ENCODE peak calls at places on chromosome 18, in seven cellular contexts. T, M, J, F, B, H and N are unnamed samples.
A peak's percentile ranks its signal among the peaks of the same experiment; 100 is the strongest.

GRCh38 chr18:36201765-36202164 is 14.5 kb downstream of the MOCOS start:
- DNase-seq in M (no peak), T (no peak), H (no peak), J (no peak), B (no peak), F (no peak), N (no peak)

GRCh38 chr18:70693196-70693595 is 404.4 kb downstream of the SOCS6 start:
- DNase-seq in H (peak; percentile 1), F (no peak), M (no peak), T (no peak), B (no peak), J (no peak), N (no peak)

GRCh38 chr18:7414459-7414858 is 152.7 kb upstream of the PTPRM start:
- DNase-seq in J (no peak), T (no peak), F (no peak), M (no peak), B (no peak), H (no peak), N (no peak)

GRCh38 chr18:62331581-62332436 is 6.7 kb downstream of the TNFRSF11A start:
- DNase-seq in T (no peak), J (no peak), B (no peak), F (peak; percentile 33), M (no peak), H (no peak), N (no peak)

GRCh38 chr18:69399253-69399652 is 1.4 kb upstream of the DOK6 start:
- DNase-seq in H (no peak), M (no peak), B (no peak), F (no peak), T (no peak), J (peak; percentile 73), N (no peak)

GRCh38 chr18:57223160-57223870 is 76.4 kb downstream of the BOD1L2 start:
- DNase-seq in B (no peak), T (no peak), H (no peak), M (no peak), F (no peak), J (no peak), N (no peak)

GRCh38 chr18:45856526-45856925 is 31.1 kb downstream of the SIGLEC15 start:
- DNase-seq in B (no peak), J (no peak), F (no peak), T (no peak), M (no peak), H (no peak), N (no peak)

GRCh38 chr18:72456802-72457201 is 87.3 kb downstream of the CBLN2 start:
- DNase-seq in H (no peak), M (no peak), B (no peak), J (no peak), F (no peak), T (no peak), N (no peak)

GRCh38 chr18:22489694-22490093 is 72.0 kb upstream of the CTAGE1 start:
- DNase-seq in F (no peak), J (no peak), T (no peak), B (no peak), H (peak; percentile 63), M (no peak), N (no peak)

GRCh38 chr18:46322411-46322891 is 218.3 kb downstream of the HAUS1 start:
- DNase-seq in J (no peak), M (no peak), F (no peak), H (no peak), B (no peak), T (no peak), N (no peak)

GRCh38 chr18:46916551-46917107 is 678 bp downstream of the PIAS2 start:
- DNase-seq in J (no peak), M (no peak), F (no peak), B (peak; percentile 35), T (peak; percentile 34), H (peak; percentile 17), N (no peak)

GRCh38 chr18:62808116-62808515 is 92.8 kb downstream of the PHLPP1 start:
- DNase-seq in B (no peak), M (no peak), H (no peak), F (no peak), T (no peak), J (no peak), N (no peak)

GRCh38 chr18:36366994-36367839 is 69.7 kb downstream of the FHOD3 start:
- DNase-seq in F (no peak), M (no peak), H (no peak), J (no peak), B (no peak), T (no peak), N (no peak)

GRCh38 chr18:77102246-77103040 is 30.1 kb downstream of the MBP start:
- DNase-seq in M (no peak), H (no peak), B (no peak), J (no peak), T (peak; percentile 53), F (no peak), N (no peak)
- TF ChIP-seq POLR2AphosphoS5 in M (no peak), H (no peak), B (peak; percentile 36), J (no peak), T (peak; percentile 45), F (peak; percentile 9), N (no peak)

GRCh38 chr18:75072672-75073371 is 136.1 kb downstream of the PTGR3 start:
- DNase-seq in F (no peak), B (no peak), T (no peak), J (no peak), H (no peak), M (no peak), N (no peak)

GRCh38 chr18:75070235-75070624 is 138.7 kb downstream of the PTGR3 start:
- DNase-seq in T (no peak), M (no peak), J (no peak), H (no peak), B (no peak), F (no peak), N (no peak)

GRCh38 chr18:75071484-75071785 is 137.5 kb downstream of the PTGR3 start:
- DNase-seq in F (no peak), M (no peak), B (no peak), H (no peak), J (no peak), T (no peak), N (no peak)

GRCh38 chr18:75071866-75072671 is 136.9 kb downstream of the PTGR3 start:
- DNase-seq in H (no peak), B (no peak), M (no peak), T (no peak), F (no peak), J (no peak), N (no peak)

GRCh38 chr18:75070625-75071483 is 138.1 kb downstream of the PTGR3 start:
- DNase-seq in M (peak; percentile 15), J (no peak), B (peak; percentile 52), H (peak; percentile 74), T (no peak), F (peak; percentile 42), N (peak; percentile 63)
- TF ChIP-seq POLR2AphosphoS5 in M (no peak), J (no peak), B (no peak), H (no peak), T (peak; percentile 48), F (no peak), N (peak; percentile 21)

GRCh38 chr18:79327199-79327545 is 68.6 kb upstream of the NFATC1 start:
- DNase-seq in H (no peak), F (no peak), M (no peak), B (no peak), J (no peak), T (no peak), N (no peak)
- TF ChIP-seq POLR2AphosphoS5 in H (no peak), F (no peak), M (no peak), B (no peak), J (no peak), T (no peak), N (no peak)

GRCh38 chr18:64026350-64026749 is 56.5 kb downstream of the SERPINB8 start:
- DNase-seq in J (no peak), M (no peak), H (no peak), B (no peak), F (no peak), T (no peak), N (no peak)
- TF ChIP-seq POLR2AphosphoS5 in J (no peak), M (no peak), H (no peak), B (no peak), F (no peak), T (no peak), N (no peak)

DNA sequence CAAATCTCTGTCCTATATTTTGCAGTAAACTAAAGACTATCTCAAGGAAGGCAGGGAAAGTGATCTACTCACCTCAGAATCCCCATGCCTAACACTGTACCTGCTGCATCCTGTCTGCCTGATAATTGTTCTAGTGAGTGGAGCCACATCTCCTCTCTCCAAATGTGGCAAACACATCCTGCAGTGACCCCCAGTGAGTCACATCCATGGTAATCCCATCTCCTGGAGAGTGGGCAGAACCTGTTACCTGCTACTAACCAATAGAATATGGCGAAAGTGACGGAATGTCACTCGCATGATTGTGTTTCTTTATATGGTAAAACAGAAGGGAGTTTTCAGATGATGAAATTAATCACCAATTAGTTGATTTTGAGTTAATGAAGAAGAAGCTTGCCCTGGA is 353.8 kb upstream of the DLGAP1 start:
- DNase-seq in F (no peak), T (no peak), M (no peak), H (no peak), B (no peak), J (no peak), N (no peak)
- TF ChIP-seq POLR2AphosphoS5 in F (no peak), T (no peak), M (no peak), H (no peak), B (no peak), J (no peak), N (no peak)

GRCh38 chr18:49055787-49056186 is 105.0 kb upstream of the SMAD7 start:
- DNase-seq in H (no peak), B (peak; percentile 34), F (peak; percentile 47), J (no peak), M (peak; percentile 24), T (no peak), N (no peak)
- TF ChIP-seq POLR2AphosphoS5 in H (no peak), B (no peak), F (peak; percentile 17), J (no peak), M (no peak), T (no peak), N (no peak)